ENCODE peak calls at places on chromosomes 4 and X, in seven cellular contexts. B is NCI-H526, T is AG20443, M is Kasumi-1, J is natural killer cell, D is sciatic nerve, N is Right ventricle myocardium superior. R is an unnamed sample.
A peak's percentile ranks its signal among the peaks of the same experiment; 100 is the strongest.

GRCh38 chr4:83340692-83341343 is 6.2 kb upstream of the HPSE start:
- DNase-seq in B (no peak), N (no peak), D (no peak), J (no peak), M (no peak), T (no peak), R (no peak)

GRCh38 chr4:107950746-107951540 is 19.6 kb downstream of the CYP2U1 start:
- DNase-seq in J (no peak), M (no peak), D (no peak), T (peak; percentile 22), N (no peak), B (no peak), R (no peak)

GRCh38 chr4:157739237-157739636 is 433.6 kb downstream of the GASK1B start:
- DNase-seq in J (no peak), N (no peak), M (peak; percentile 21), B (no peak), T (no peak), D (no peak), R (no peak)

GRCh38 chrX:154890990-154891639 is 5.0 kb downstream of the F8A1 start:
- DNase-seq in B (peak; percentile 43), J (no peak), D (no peak), T (no peak), N (no peak), M (no peak), R (no peak)

GRCh38 chr4:145308598-145308997 is 128.2 kb upstream of the OTUD4 start:
- DNase-seq in N (no peak), T (no peak), M (no peak), D (no peak), J (no peak), B (no peak), R (no peak)

GRCh38 chr4:72975488-72975784 is 94.1 kb downstream of the COX18 start:
- DNase-seq in N (no peak), B (no peak), M (no peak), T (no peak), J (no peak), D (no peak), R (no peak)

GRCh38 chrX:71938371-71938770 is 27.7 kb downstream of the NHSL2 start:
- DNase-seq in D (no peak), N (no peak), M (no peak), T (no peak), B (no peak), J (no peak), R (no peak)

GRCh38 chr4:15638418-15638817 is 16.7 kb downstream of the FBXL5 start:
- DNase-seq in J (no peak), D (no peak), M (no peak), T (no peak), B (no peak), N (no peak), R (no peak)

GRCh38 chr4:185112104-185112503 is 31.0 kb upstream of the SLC25A4 start:
- DNase-seq in N (no peak), B (no peak), M (peak; percentile 42), T (peak; percentile 90), D (no peak), J (no peak), R (peak; percentile 75)

GRCh38 chr4:102503301-102503746 is 2.2 kb downstream of the NFKB1 start:
- DNase-seq in T (no peak), M (peak; percentile 38), D (no peak), B (peak; percentile 50), N (no peak), J (no peak), R (no peak)

GRCh38 chr4:118765399-118765798 is 70.5 kb downstream of the SEC24D start:
- DNase-seq in B (no peak), M (peak; percentile 25), N (no peak), J (no peak), D (no peak), T (peak; percentile 86), R (peak; percentile 95)